ENCODE peak calls at places on chromosomes 13 and 19, in nine cellular contexts. E is astrocyte of the spinal cord; Z is esophagus squamous epithelium; M is left cardiac atrium; U is activated CD4-positive, alpha-beta T cell treated with anti-CD3 and anti-CD28 coated beads for 24 hours; B is nucleus accumbens; P is RWPE1; F is EH; X is cardiac fibroblast. T is an unnamed sample.

GRCh38 chr13:80133631-80134083 is 207.3 kb downstream of the SPRY2 start:
- DNase-seq in E (no peak), Z (no peak), M (no peak), U (no peak), B (peak; percentile 47), P (no peak), F (no peak), X (no peak), T (no peak)

GRCh38 chr13:21901326-21901725 is 230.5 kb downstream of the FGF9 start:
- DNase-seq in E (no peak), Z (no peak), M (no peak), U (no peak), B (no peak), P (no peak), F (no peak), X (no peak), T (no peak)

GRCh38 chr13:99726261-99726894 is 225.1 kb downstream of the TM9SF2 start:
- DNase-seq in E (no peak), Z (no peak), M (no peak), U (no peak), B (no peak), P (no peak), F (no peak), X (no peak), T (no peak)

GRCh38 chr13:51636349-51636890 is 52.2 kb downstream of the WDFY2 start:
- DNase-seq in E (peak; percentile 44), Z (no peak), M (no peak), U (no peak), B (no peak), P (no peak), F (no peak), X (no peak), T (no peak)

GRCh38 chr13:20191902-20192469 is 752 bp downstream of the GJB2 start:
- DNase-seq in E (peak; percentile 11), Z (no peak), M (no peak), U (no peak), B (no peak), P (no peak), F (peak; percentile 10), X (no peak), T (no peak)

GRCh38 chr19:16626796-16627193 is 1.2 kb downstream of the MED26 start:
- DNase-seq in E (no peak), Z (no peak), M (no peak), U (no peak), B (no peak), P (peak; percentile 53), F (peak; percentile 9), X (no peak), T (no peak)

GRCh38 chr13:38824342-38824741 is 137.5 kb downstream of the FREM2 start:
- DNase-seq in E (no peak), Z (no peak), M (no peak), U (no peak), B (no peak), P (no peak), F (no peak), X (no peak), T (no peak)

GRCh38 chr13:26007774-26008173 is 44.0 kb downstream of the SHISA2 start:
- DNase-seq in E (no peak), Z (no peak), M (no peak), U (no peak), B (no peak), P (no peak), F (no peak), X (no peak), T (no peak)

GRCh38 chr13:113814435-113814821 is 49.4 kb downstream of the GAS6 start:
- DNase-seq in E (peak; percentile 48), Z (no peak), M (no peak), U (no peak), B (no peak), P (no peak), F (peak; percentile 66), X (peak; percentile 47), T (peak; percentile 51)

GRCh38 chr13:111385182-111385857 is 64.9 kb downstream of the TEX29 start:
- DNase-seq in E (no peak), Z (no peak), M (no peak), U (no peak), B (no peak), P (no peak), F (no peak), X (no peak), T (no peak)

GRCh38 chr13:83449666-83450395 is 432.4 kb downstream of the SLITRK1 start:
- DNase-seq in E (peak; percentile 58), Z (no peak), M (no peak), U (no peak), B (no peak), P (peak; percentile 77), F (peak; percentile 88), X (peak; percentile 53), T (peak; percentile 89)